ENCODE peak calls at places on chromosomes 11 and 22, in eight cellular contexts. S, J, X, I, H, L, D and V are unnamed samples.

GRCh38 chr22:28883917-28884753 is 763 bp downstream of the ZNRF3 start:
- DNase-seq in S (no peak), I (peak; percentile 45), H (peak; percentile 77), X (peak; percentile 74), J (peak; percentile 20), D (peak; percentile 79), L (peak; percentile 71), V (no peak)

GRCh38 chr11:17865765-17866428 is 131.3 kb downstream of the KCNC1 start:
- DNase-seq in D (no peak), S (no peak), J (no peak), X (no peak), I (no peak), L (no peak), H (no peak), V (no peak)

GRCh38 chr22:38788016-38788415 is 5.9 kb downstream of the DNAL4 start:
- DNase-seq in H (peak; percentile 65), S (no peak), J (no peak), D (no peak), L (no peak), X (no peak), I (no peak), V (no peak)

GRCh38 chr11:124846058-124846719 is 19.0 kb upstream of the ROBO3 start:
- DNase-seq in I (no peak), H (no peak), J (no peak), D (no peak), X (no peak), L (no peak), S (no peak), V (no peak)

GRCh38 chr11:62805991-62806441 is 776 bp upstream of the NXF1 start:
- DNase-seq in D (no peak), X (peak; percentile 37), H (no peak), S (no peak), L (no peak), I (peak; percentile 29), J (no peak), V (no peak)

GRCh38 chr11:2449548-2450320 is 4.9 kb downstream of the KCNQ1 start:
- DNase-seq in I (no peak), J (no peak), L (no peak), X (no peak), S (no peak), H (no peak), D (no peak), V (no peak)

GRCh38 chr22:29310863-29311339 is 4.5 kb downstream of the GAS2L1 start:
- DNase-seq in S (peak; percentile 96), L (peak; percentile 98), J (peak; percentile 88), H (peak; percentile 98), I (peak; percentile 88), X (peak; percentile 86), D (peak; percentile 82), V (peak; percentile 95)

GRCh38 chr11:3165152-3165705 is at the start of gene OSBPL5:
- DNase-seq in S (peak; percentile 59), D (no peak), H (peak; percentile 90), I (peak; percentile 89), L (peak; percentile 85), X (peak; percentile 90), J (peak; percentile 22), V (peak; percentile 78)

GRCh38 chr11:103633037-103633788 is 403.2 kb upstream of the DDI1 start:
- DNase-seq in J (no peak), I (no peak), H (no peak), S (no peak), D (no peak), X (no peak), L (no peak), V (no peak)

GRCh38 chr11:114163231-114163631 is 103.7 kb downstream of the ZBTB16 start:
- DNase-seq in S (no peak), H (peak; percentile 89), L (no peak), D (no peak), J (no peak), I (no peak), X (no peak), V (no peak)

GRCh38 chr11:88357323-88358039 is 19.9 kb upstream of the CTSC start:
- DNase-seq in I (peak; percentile 29), L (no peak), D (no peak), X (no peak), J (peak; percentile 47), S (no peak), H (no peak), V (no peak)

GRCh38 chr11:129608711-129609110 is 206.9 kb upstream of the TMEM45B start:
- DNase-seq in J (no peak), L (no peak), I (no peak), H (no peak), D (no peak), X (no peak), S (no peak), V (no peak)

GRCh38 chr11:129610125-129610524 is 205.5 kb upstream of the TMEM45B start:
- DNase-seq in X (no peak), S (no peak), J (no peak), L (no peak), H (no peak), D (no peak), I (no peak), V (no peak)

GRCh38 chr11:129611661-129612566 is 203.7 kb upstream of the TMEM45B start:
- DNase-seq in S (no peak), J (no peak), I (peak; percentile 24), L (no peak), D (no peak), H (no peak), X (no peak), V (no peak)

GRCh38 chr11:129613076-129613475 is 202.6 kb upstream of the TMEM45B start:
- DNase-seq in L (no peak), D (no peak), H (no peak), X (no peak), I (no peak), S (no peak), J (no peak), V (no peak)

GRCh38 chr11:129610545-129610944 is 205.1 kb upstream of the TMEM45B start:
- DNase-seq in S (no peak), X (no peak), D (no peak), J (no peak), I (no peak), H (no peak), L (no peak), V (no peak)
- H3K27ac ChIP-seq in S (no peak overlapping the region), X (no peak overlapping the region), D (no peak overlapping the region), J (no peak overlapping the region), I (no peak overlapping the region), H (no peak overlapping the region), L (no peak overlapping the region), V (no peak overlapping the region)

DNA sequence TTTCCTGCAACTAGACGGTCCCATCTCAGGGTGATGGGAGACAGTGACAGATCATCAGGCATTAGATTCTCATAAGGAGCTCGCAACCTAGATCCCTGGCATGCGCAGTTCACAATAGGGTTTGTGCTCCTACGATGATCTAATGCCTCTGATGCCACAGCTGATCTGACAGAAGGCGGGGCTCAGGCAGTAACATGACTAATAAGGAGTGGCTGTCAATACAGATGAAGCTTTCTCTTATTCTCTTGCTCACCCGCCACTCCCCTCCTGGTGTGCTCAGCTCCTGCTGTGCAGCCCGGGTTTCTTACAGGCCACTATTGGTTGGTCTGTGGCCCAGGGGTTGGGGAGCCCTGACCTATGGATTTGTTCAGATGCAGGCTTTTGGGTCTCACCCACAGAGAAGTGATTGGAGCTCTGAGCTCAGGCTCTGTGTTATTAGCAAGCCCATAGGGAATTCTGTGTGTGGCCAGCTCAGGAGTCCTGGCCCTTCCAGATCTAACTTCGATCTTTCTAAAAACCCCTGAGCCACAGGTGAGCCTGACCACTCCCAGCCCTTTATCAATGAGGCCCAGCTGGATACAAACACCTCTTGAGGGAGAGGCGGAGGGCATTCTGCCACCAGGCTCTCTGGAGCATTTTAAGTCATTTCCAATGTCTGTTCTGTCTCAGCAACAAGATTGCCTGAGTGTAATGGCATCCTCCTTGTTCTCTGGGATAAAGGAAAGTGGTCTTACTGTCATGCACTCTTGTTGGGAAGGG is 351.8 kb downstream of the BUD13 start:
- DNase-seq in J (peak; percentile 16), L (no peak), H (peak; percentile 50), X (no peak), I (no peak), S (no peak), D (no peak), V (no peak)
- TF ChIP-seq EP300 in J (no peak), L (no peak), H (no peak), X (no peak), I (no peak), S (no peak), D (no peak), V (no peak)

GRCh38 chr11:57313071-57313787 is 11.5 kb downstream of the TNKS1BP1 start:
- DNase-seq in X (no peak), L (peak; percentile 43), J (no peak), I (no peak), S (no peak), H (peak; percentile 73), D (no peak), V (peak; percentile 75)

GRCh38 chr11:57314221-57314973 is 10.4 kb downstream of the TNKS1BP1 start:
- DNase-seq in H (peak; percentile 60), X (no peak), J (no peak), L (peak; percentile 31), S (no peak), I (no peak), D (no peak), V (no peak)

GRCh38 chr11:57311109-57311936 is 13.4 kb downstream of the TNKS1BP1 start:
- DNase-seq in L (peak; percentile 94), I (peak; percentile 95), D (peak; percentile 94), H (peak; percentile 98), X (peak; percentile 68), S (peak; percentile 91), J (peak; percentile 92), V (peak; percentile 97)

GRCh38 chr11:57313788-57314135 is 11.0 kb downstream of the TNKS1BP1 start:
- DNase-seq in J (no peak), S (no peak), H (no peak), I (no peak), D (no peak), X (no peak), L (peak; percentile 32), V (no peak)

DNA sequence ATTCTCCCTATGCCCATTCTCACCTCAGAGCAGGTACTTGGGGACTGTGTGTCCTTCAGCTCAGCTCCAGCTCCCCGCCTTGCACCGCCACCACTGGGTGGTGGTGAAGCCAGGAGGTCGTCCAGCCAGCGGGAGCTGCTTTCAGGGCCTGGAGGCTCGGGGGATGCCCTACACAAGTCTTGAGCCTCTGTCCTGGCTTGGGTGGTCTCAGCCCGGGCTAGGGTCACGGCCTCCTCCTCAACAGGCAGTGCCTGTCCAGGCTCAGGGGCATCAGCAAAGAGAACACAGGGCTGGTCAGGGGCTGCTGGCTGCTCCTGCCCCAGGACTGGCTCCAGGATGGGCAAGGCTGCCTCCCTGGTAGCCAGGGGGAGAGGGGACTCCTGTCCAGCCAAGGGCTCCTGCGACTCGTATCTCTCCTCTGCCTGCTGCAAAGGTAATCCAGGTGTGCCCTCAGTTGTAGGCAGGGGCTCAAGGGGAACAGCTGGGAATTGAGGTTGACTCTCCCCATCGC is 12.2 kb downstream of the TNKS1BP1 start:
- DNase-seq in H (peak; percentile 76), I (no peak), J (no peak), S (no peak), L (peak; percentile 54), X (no peak), D (no peak), V (no peak)
- H3K27ac ChIP-seq in H (peak overlapping the region; percentile 72), I (no peak overlapping the region), J (no peak overlapping the region), S (peak overlapping the region; percentile 96), L (no peak overlapping the region), X (no peak overlapping the region), D (no peak overlapping the region), V (peak overlapping the region; percentile 90)

DNA sequence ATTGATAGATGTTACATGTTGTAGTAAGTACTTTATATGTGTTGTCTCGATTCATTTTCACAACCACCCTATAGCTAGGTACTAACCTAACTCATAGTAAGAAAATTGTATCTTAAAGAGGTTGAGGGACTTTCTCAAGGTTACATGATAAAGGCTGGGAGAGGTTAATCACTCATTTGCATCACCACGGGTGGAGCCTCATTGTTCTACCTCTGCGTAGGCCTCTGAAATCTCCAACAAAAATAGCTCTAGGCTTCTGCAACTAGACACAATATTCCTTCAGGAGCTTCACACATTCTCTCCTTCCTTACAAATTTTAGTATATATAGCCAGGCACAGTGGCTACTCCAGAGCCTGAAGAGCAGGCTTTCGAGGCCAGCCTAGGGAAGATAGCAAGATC is 408.9 kb upstream of the ANO5 start:
- DNase-seq in I (no peak), S (no peak), J (no peak), H (no peak), X (no peak), D (no peak), L (no peak), V (no peak)
- TF ChIP-seq EP300 in I (no peak), S (no peak), J (no peak), H (no peak), X (no peak), D (no peak), L (no peak), V (no peak)